ENCODE peak calls at places on chromosomes 4 and X, in seven cellular contexts. W is activated B cell treated with CpG ODN at 0.5 μM for 24 hours, O is breast epithelium, V is endothelial cell, C is cardiac muscle cell, F is PC-3, U is GM13976. K is an unnamed sample.

GRCh38 chr4:33013280-33013679 is 2293.1 kb downstream of the PCDH7 start:
- DNase-seq in W (no peak), O (no peak), V (no peak), C (no peak), F (no peak), U (no peak), K (no peak)

GRCh38 chr4:184331155-184331995 is 113.7 kb upstream of the ENPP6 start:
- DNase-seq in W (no peak), O (peak; percentile 82), V (no peak), C (no peak), F (peak; percentile 68), U (no peak), K (no peak)

GRCh38 chrX:154334496-154334895 is 38.9 kb downstream of the TKTL1 start:
- DNase-seq in W (no peak), O (no peak), V (no peak), C (no peak), F (no peak), U (no peak), K (no peak)

GRCh38 chr4:44016582-44017421 is 431.8 kb downstream of the KCTD8 start:
- DNase-seq in W (no peak), O (no peak), V (no peak), C (no peak), F (no peak), U (no peak), K (no peak)

GRCh38 chr4:124980276-124980752 is 267.8 kb upstream of the ANKRD50 start:
- DNase-seq in W (no peak), O (no peak), V (no peak), C (peak; percentile 71), F (peak; percentile 23), U (no peak), K (no peak)

GRCh38 chr4:74635490-74636123 is 158.7 kb downstream of the BTC start:
- DNase-seq in W (no peak), O (no peak), V (no peak), C (no peak), F (peak; percentile 55), U (no peak), K (no peak)

GRCh38 chr4:5165419-5166369 is 114.4 kb downstream of the STK32B start:
- DNase-seq in W (no peak), O (no peak), V (no peak), C (peak; percentile 74), F (peak; percentile 66), U (no peak), K (no peak)

GRCh38 chr4:162163892-162164759 is at the start of gene FSTL5:
- DNase-seq in W (no peak), O (peak; percentile 22), V (peak; percentile 87), C (peak; percentile 45), F (peak; percentile 53), U (peak; percentile 42), K (no peak)

GRCh38 chr4:166981847-166982246 is 252.4 kb downstream of the SPOCK3 start:
- DNase-seq in W (no peak), O (no peak), V (no peak), C (no peak), F (no peak), U (no peak), K (no peak)

GRCh38 chr4:87283151-87283550 is 39.5 kb downstream of the HSD17B13 start:
- DNase-seq in W (no peak), O (no peak), V (no peak), C (no peak), F (no peak), U (no peak), K (no peak)

GRCh38 chr4:123406862-123407261 is 10.3 kb downstream of the SPRY1 start:
- DNase-seq in W (no peak), O (no peak), V (no peak), C (no peak), F (no peak), U (no peak), K (no peak)

GRCh38 chr4:34157546-34157945 is 2086.8 kb downstream of the ARAP2 start:
- DNase-seq in W (no peak), O (no peak), V (no peak), C (no peak), F (peak; percentile 37), U (no peak), K (no peak)

GRCh38 chr4:78510681-78511080 is 40.9 kb upstream of the ANXA3 start:
- DNase-seq in W (no peak), O (no peak), V (no peak), C (no peak), F (no peak), U (no peak), K (no peak)

GRCh38 chr4:7771541-7772507 is 167.8 kb downstream of the AFAP1 start:
- DNase-seq in W (no peak), O (no peak), V (no peak), C (no peak), F (no peak), U (peak; percentile 86), K (no peak)

GRCh38 chr4:152522754-152523153 is 13.1 kb downstream of the FBXW7 start:
- DNase-seq in W (no peak), O (no peak), V (no peak), C (no peak), F (no peak), U (no peak), K (no peak)

GRCh38 chr4:142846105-142846728 is at the start of gene INPP4B:
- DNase-seq in W (no peak), O (no peak), V (peak; percentile 57), C (peak; percentile 64), F (peak; percentile 70), U (peak; percentile 36), K (no peak)

GRCh38 chr4:73606465-73606974 is 13.7 kb downstream of the RASSF6 start:
- DNase-seq in W (no peak), O (no peak), V (no peak), C (no peak), F (peak; percentile 64), U (no peak), K (no peak)

GRCh38 chrX:20382082-20382481 is 115.4 kb upstream of the RPS6KA3 start:
- DNase-seq in W (no peak), O (no peak), V (no peak), C (no peak), F (no peak), U (no peak), K (no peak)

GRCh38 chr4:19213388-19213787 is 1038.3 kb upstream of the SLIT2 start:
- DNase-seq in W (no peak), O (no peak), V (no peak), C (no peak), F (no peak), U (no peak), K (no peak)

GRCh38 chrX:2819345-2820130 is 9.2 kb upstream of the GYG2 start:
- DNase-seq in W (no peak), O (no peak), V (no peak), C (peak; percentile 44), F (peak; percentile 64), U (peak; percentile 51), K (no peak)

GRCh38 chr4:57020467-57021101 is 41.9 kb downstream of the POLR2B start:
- DNase-seq in W (no peak), O (no peak), V (no peak), C (peak; percentile 88), F (peak; percentile 95), U (no peak), K (no peak)

GRCh38 chr4:157014621-157015591 is 43.3 kb upstream of the PDGFC start:
- DNase-seq in W (no peak), O (no peak), V (no peak), C (peak; percentile 92), F (peak; percentile 69), U (no peak), K (no peak)

GRCh38 chrX:15143050-15143824 is 126.6 kb downstream of the ASB9 start:
- DNase-seq in W (no peak), O (peak; percentile 28), V (peak; percentile 39), C (peak; percentile 51), F (peak; percentile 75), U (peak; percentile 37), K (no peak)

GRCh38 chr4:185709802-185710486 is 102.0 kb downstream of the SORBS2 start:
- DNase-seq in W (no peak), O (no peak), V (no peak), C (peak; percentile 56), F (peak; percentile 9), U (no peak), K (no peak)

GRCh38 chr4:4990857-4991540 is 28.3 kb downstream of the CYTL1 start:
- DNase-seq in W (no peak), O (no peak), V (no peak), C (peak; percentile 93), F (peak; percentile 81), U (no peak), K (peak; percentile 39)

DNA sequence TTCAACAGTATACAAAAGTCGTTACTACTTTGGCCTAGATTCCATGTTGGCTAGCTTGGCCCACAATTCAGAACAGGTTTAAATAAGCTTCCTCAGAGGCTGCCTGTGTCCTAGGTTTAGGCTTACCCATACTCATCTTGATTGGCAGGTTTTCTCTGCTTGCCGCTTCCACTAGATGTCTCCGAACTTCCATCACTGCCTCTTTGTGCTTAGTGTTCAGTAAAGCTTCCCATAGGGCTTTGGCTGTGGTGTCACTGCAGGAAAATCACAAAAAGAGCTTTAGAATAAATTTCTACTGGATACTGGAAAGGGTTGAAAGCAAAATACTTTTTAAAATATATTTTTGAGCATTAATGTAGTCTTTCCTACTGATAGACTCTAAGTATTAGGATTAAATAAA is 52.4 kb downstream of the SCFD2 start:
- DNase-seq in W (no peak), O (no peak), V (peak; percentile 5), C (peak; percentile 61), F (peak; percentile 53), U (no peak), K (no peak)
- TF ChIP-seq CTCF in W (no peak), O (no peak), V (no peak), C (peak; percentile 39), F (peak; percentile 57), U (no peak), K (no peak)

GRCh38 chrX:134718329-134719317 is 60.4 kb upstream of the PLAC1 start:
- DNase-seq in W (no peak), O (peak; percentile 20), V (no peak), C (peak; percentile 92), F (peak; percentile 96), U (no peak), K (no peak)
- TF ChIP-seq CTCF in W (no peak), O (no peak), V (no peak), C (no peak), F (peak; percentile 36), U (no peak), K (no peak)

GRCh38 chr4:2712261-2712842 is 43.8 kb downstream of the TNIP2 start:
- DNase-seq in W (no peak), O (no peak), V (peak; percentile 33), C (peak; percentile 12), F (no peak), U (no peak), K (no peak)
- TF ChIP-seq CTCF in W (no peak), O (no peak), V (peak; percentile 20), C (peak; percentile 12), F (peak; percentile 48), U (no peak), K (no peak)

GRCh38 chr4:12729384-12729783 is 754.8 kb downstream of the RAB28 start:
- DNase-seq in W (no peak), O (no peak), V (no peak), C (peak; percentile 33), F (peak; percentile 35), U (peak; percentile 13), K (no peak)

GRCh38 chr4:12723849-12724447 is 760.2 kb downstream of the RAB28 start:
- DNase-seq in W (no peak), O (no peak), V (no peak), C (peak; percentile 35), F (no peak), U (no peak), K (no peak)

DNA sequence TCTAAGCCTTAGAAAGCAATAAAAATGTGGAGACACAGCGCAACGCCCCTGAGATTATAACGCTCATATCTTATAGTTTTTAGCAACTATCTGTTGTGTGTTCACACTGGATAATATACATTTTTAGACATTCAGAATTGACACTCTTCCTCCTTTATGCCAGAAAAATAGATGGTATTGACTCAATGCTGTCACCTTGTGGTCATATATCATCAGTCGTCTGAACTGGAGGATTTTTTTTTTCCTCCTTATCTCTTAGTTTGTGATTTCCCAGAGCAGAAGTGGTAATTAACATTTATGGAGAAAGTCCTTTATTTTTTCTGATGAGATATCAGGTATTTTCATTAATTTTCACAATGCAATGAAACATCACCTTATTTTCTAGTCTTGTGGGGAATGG is 759.6 kb downstream of the RAB28 start:
- DNase-seq in W (no peak), O (no peak), V (no peak), C (peak; percentile 30), F (peak; percentile 24), U (no peak), K (no peak)
- TF ChIP-seq CTCF in W (no peak), O (peak; percentile 25), V (peak; percentile 79), C (peak; percentile 63), F (peak; percentile 69), U (peak; percentile 58), K (no peak)

K was measured in natural killer cell.